ENCODE peak calls at places on chromosomes 13 and 19, in seven cellular contexts. N, H, V, W, B, I and X are unnamed samples.
A peak's percentile ranks its signal among the peaks of the same experiment; 100 is the strongest.

GRCh38 chr19:52992109-52993004 is 21.4 kb upstream of the ERVV-1 start:
- DNase-seq in N (no peak), H (no peak), V (peak; percentile 13), W (peak; percentile 1), B (no peak), I (peak; percentile 42), X (no peak)

GRCh38 chr13:112457485-112457884 is 81.3 kb downstream of the SPACA7 start:
- DNase-seq in N (no peak), H (no peak), V (no peak), W (no peak), B (no peak), I (no peak), X (peak; percentile 25)

GRCh38 chr13:19605161-19605955 is 28.1 kb upstream of the MPHOSPH8 start:
- DNase-seq in N (peak; percentile 76), H (no peak), V (no peak), W (no peak), B (no peak), I (no peak), X (peak; percentile 55)

GRCh38 chr19:39372047-39372802 is 18.7 kb downstream of the PAF1 start:
- DNase-seq in N (no peak), H (peak; percentile 79), V (no peak), W (peak; percentile 75), B (no peak), I (no peak), X (no peak)

GRCh38 chr19:10551698-10552301 is 8.1 kb downstream of the ATG4D start:
- DNase-seq in N (peak; percentile 72), H (no peak), V (no peak), W (no peak), B (peak; percentile 48), I (no peak), X (no peak)

GRCh38 chr19:39602224-39602623 is at the start of gene LGALS13:
- DNase-seq in N (no peak), H (no peak), V (no peak), W (no peak), B (no peak), I (no peak), X (no peak)

GRCh38 chr19:56919308-56919995 is 78.9 kb upstream of the PEG3 start:
- DNase-seq in N (no peak), H (no peak), V (no peak), W (no peak), B (no peak), I (no peak), X (no peak)

GRCh38 chr13:112725346-112726017 is 35.6 kb downstream of the ATP11A start:
- DNase-seq in N (peak; percentile 94), H (no peak), V (no peak), W (no peak), B (no peak), I (no peak), X (no peak)

GRCh38 chr19:2850256-2850925 is 9.1 kb downstream of the ZNF555 start:
- DNase-seq in N (no peak), H (no peak), V (no peak), W (no peak), B (no peak), I (no peak), X (no peak)

GRCh38 chr19:23991170-23991569 is 76.5 kb downstream of the ZNF726 start:
- DNase-seq in N (peak; percentile 98), H (no peak), V (no peak), W (peak; percentile 8), B (no peak), I (no peak), X (no peak)

GRCh38 chr13:73303858-73304257 is 245.1 kb downstream of the KLF5 start:
- DNase-seq in N (no peak), H (no peak), V (no peak), W (peak; percentile 11), B (no peak), I (no peak), X (peak; percentile 48)

GRCh38 chr19:52343548-52343947 is 7.5 kb downstream of the ZNF610 start:
- DNase-seq in N (no peak), H (no peak), V (peak; percentile 98), W (peak; percentile 2), B (peak; percentile 46), I (peak; percentile 74), X (no peak)

GRCh38 chr13:92097337-92097903 is 699.0 kb downstream of the GPC5 start:
- DNase-seq in N (no peak), H (no peak), V (no peak), W (no peak), B (no peak), I (no peak), X (no peak)

GRCh38 chr19:5719274-5719960 is 529 bp downstream of the LONP1 start:
- DNase-seq in N (no peak), H (no peak), V (peak; percentile 34), W (no peak), B (peak; percentile 33), I (no peak), X (peak; percentile 29)

GRCh38 chr13:66162470-66162869 is 1067.7 kb downstream of the PCDH9 start:
- DNase-seq in N (no peak), H (no peak), V (no peak), W (no peak), B (no peak), I (no peak), X (no peak)
- H3K27ac ChIP-seq in N (no peak overlapping the region), H (no peak overlapping the region), V (no peak overlapping the region), W (no peak overlapping the region), B (no peak overlapping the region), I (no peak overlapping the region), X (no peak overlapping the region)

GRCh38 chr13:59133903-59134302 is 1029.8 kb downstream of the DIAPH3 start:
- DNase-seq in N (no peak), H (no peak), V (no peak), W (no peak), B (no peak), I (no peak), X (no peak)
- H3K27ac ChIP-seq in N (no peak overlapping the region), H (no peak overlapping the region), V (no peak overlapping the region), W (no peak overlapping the region), B (no peak overlapping the region), I (no peak overlapping the region), X (no peak overlapping the region)

GRCh38 chr19:31223805-31224534 is 125.3 kb downstream of the TSHZ3 start:
- DNase-seq in N (no peak), H (peak; percentile 90), V (no peak), W (peak; percentile 91), B (no peak), I (no peak), X (no peak)
- H3K27ac ChIP-seq in N (no peak overlapping the region), H (peak overlapping the region; percentile 96), V (no peak overlapping the region), W (peak overlapping the region; percentile 78), B (no peak overlapping the region), I (peak overlapping the region; percentile 47), X (no peak overlapping the region)

DNA sequence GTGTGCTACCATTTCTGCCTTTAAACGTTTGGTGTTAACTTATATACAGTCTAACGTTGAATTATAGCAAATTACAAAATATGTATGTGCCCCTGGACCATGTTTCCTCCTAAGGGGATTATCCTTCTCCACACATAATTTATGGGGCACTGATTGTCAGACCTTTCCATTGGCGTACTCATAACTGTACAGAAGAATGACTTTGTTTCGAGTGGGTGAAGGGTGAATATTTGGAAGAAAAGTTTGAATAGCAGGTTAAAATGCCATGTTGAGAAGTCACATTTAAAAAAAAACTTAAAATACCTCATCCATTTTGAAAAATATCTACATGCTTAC is 58.8 kb downstream of the SLC10A2 start:
- DNase-seq in N (no peak), H (no peak), V (no peak), W (no peak), B (no peak), I (no peak), X (no peak)
- H3K27ac ChIP-seq in N (no peak overlapping the region), H (no peak overlapping the region), V (peak overlapping the region; percentile 91), W (no peak overlapping the region), B (no peak overlapping the region), I (no peak overlapping the region), X (no peak overlapping the region)

DNA sequence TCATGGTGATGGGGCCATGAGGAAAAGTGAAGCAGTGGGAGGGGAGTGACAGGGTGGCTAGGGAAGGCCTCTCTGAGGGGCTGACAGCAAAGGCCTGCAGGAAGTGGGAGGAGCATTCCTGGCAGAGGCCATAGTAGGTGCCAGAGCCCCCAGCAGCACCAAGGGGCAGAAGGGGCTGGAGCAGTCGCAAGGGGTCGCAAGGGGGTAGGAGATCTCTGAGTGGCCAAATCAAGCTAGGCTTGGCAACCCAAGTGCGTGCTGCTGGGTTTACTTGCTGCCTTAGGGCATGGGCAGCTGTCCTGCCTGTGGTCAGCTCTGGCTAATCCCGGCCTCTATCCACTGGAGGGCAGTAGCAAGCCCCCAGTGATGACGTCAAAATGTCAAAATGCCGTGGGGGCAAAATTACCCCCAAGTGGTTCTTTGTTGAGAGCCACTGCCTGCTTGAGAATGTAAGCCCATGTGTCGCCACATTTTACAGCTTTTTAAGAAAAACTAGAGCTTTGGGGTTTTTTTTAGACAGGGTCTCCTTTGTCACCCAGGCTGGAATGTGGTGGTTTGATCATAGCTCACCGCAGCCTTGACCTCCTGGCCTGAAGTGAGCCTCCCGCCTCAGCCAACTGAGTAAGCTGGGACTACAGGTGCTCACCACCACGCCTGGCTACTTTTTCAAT is 11.8 kb downstream of the CCDC97 start:
- DNase-seq in N (no peak), H (no peak), V (peak; percentile 66), W (peak; percentile 63), B (no peak), I (peak; percentile 90), X (no peak)
- H3K27ac ChIP-seq in N (no peak overlapping the region), H (peak overlapping the region; percentile 100), V (peak overlapping the region; percentile 84), W (peak overlapping the region; percentile 98), B (no peak overlapping the region), I (peak overlapping the region; percentile 44), X (peak overlapping the region; percentile 97)

GRCh38 chr19:42272989-42273406 is 3.9 kb downstream of the CIC start:
- DNase-seq in N (no peak), H (no peak), V (no peak), W (no peak), B (no peak), I (no peak), X (no peak)

GRCh38 chr19:42273407-42274064 is 4.5 kb downstream of the CIC start:
- DNase-seq in N (no peak), H (no peak), V (no peak), W (no peak), B (no peak), I (no peak), X (no peak)

GRCh38 chr19:42275517-42275916 is 6.5 kb downstream of the CIC start:
- DNase-seq in N (no peak), H (no peak), V (no peak), W (no peak), B (no peak), I (no peak), X (no peak)

GRCh38 chr19:42275103-42275502 is 6.1 kb downstream of the CIC start:
- DNase-seq in N (no peak), H (no peak), V (no peak), W (no peak), B (no peak), I (no peak), X (no peak)

GRCh38 chr19:42274065-42274682 is 5.1 kb downstream of the CIC start:
- DNase-seq in N (no peak), H (no peak), V (no peak), W (no peak), B (no peak), I (no peak), X (no peak)
- H3K27ac ChIP-seq in N (no peak overlapping the region), H (no peak overlapping the region), V (no peak overlapping the region), W (no peak overlapping the region), B (no peak overlapping the region), I (no peak overlapping the region), X (peak overlapping the region; percentile 100)

DNA sequence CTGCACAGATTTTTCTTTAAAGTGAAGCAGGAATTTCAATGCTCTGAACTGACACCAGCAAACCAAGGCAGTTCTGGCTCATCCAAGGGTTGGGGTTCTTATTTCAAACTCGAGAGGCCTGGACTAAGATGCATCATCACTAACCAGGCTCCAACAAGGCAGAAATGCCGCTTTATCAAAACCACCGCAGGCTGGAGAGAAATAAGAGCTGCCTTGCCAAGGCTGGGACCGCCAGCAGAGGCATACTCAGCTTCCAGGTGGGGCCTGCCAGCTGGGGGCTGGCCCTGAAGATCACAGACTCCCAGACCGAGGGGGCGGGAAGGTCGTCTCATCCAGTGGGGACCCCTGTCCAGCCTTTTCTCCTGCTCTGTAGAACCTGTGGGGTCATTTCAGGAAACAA is 37.4 kb upstream of the GAS6 start:
- DNase-seq in N (no peak), H (no peak), V (no peak), W (no peak), B (no peak), I (no peak), X (no peak)
- H3K27ac ChIP-seq in N (no peak overlapping the region), H (peak overlapping the region; percentile 65), V (no peak overlapping the region), W (no peak overlapping the region), B (no peak overlapping the region), I (no peak overlapping the region), X (peak overlapping the region; percentile 34)